ENCODE peak calls at places on chromosomes 16 and 17, in four cellular contexts. K is HepG2, V is K562, D is GM12878. W is an unnamed sample.

GRCh38 chr16:30096105-30096861 is at the start of gene YPEL3:
- DNase-seq in K (peak), V (peak), D (peak), W (peak)

GRCh38 chr17:70405492-70406220 is 236.3 kb downstream of the KCNJ2 start:
- DNase-seq in K (no peak), V (no peak), D (peak), W (no peak)

GRCh38 chr17:41620583-41621434 is 3.6 kb downstream of the KRT17 start:
- DNase-seq in K (no peak), V (no peak), D (no peak), W (no peak)

GRCh38 chr16:51607202-51607756 is 456.2 kb upstream of the SALL1 start:
- DNase-seq in K (no peak), V (no peak), D (no peak), W (no peak)

GRCh38 chr16:85171004-85171808 is 58.9 kb upstream of the CIBAR2 start:
- DNase-seq in K (no peak), V (no peak), D (no peak), W (no peak)

GRCh38 chr16:31253642-31254045 is 6.1 kb upstream of the ITGAM start:
- DNase-seq in K (peak), V (peak), D (no peak), W (no peak)

GRCh38 chr16:53131050-53131362 is 76.2 kb downstream of the CHD9 start:
- DNase-seq in K (no peak), V (no peak), D (no peak), W (no peak)

GRCh38 chr17:80331820-80332219 is 71.2 kb downstream of the RNF213 start:
- DNase-seq in K (no peak), V (no peak), D (no peak), W (no peak)

GRCh38 chr16:3654249-3654991 is at the start of gene DNASE1:
- DNase-seq in K (peak), V (peak), D (peak), W (peak)

GRCh38 chr17:73293480-73293911 is 18.3 kb downstream of the CDC42EP4 start:
- DNase-seq in K (no peak), V (no peak), D (no peak), W (no peak)

GRCh38 chr16:2001456-2002355 is 7.9 kb downstream of the ZNF598 start:
- DNase-seq in K (no peak), V (no peak), D (no peak), W (no peak)

GRCh38 chr16:88455610-88456355 is 2.7 kb downstream of the ZFPM1 start:
- DNase-seq in K (peak), V (peak), D (peak), W (peak)

GRCh38 chr16:16120044-16120381 is 103.3 kb downstream of the ABCC6 start:
- DNase-seq in K (no peak), V (no peak), D (no peak), W (no peak)

GRCh38 chr16:80804061-80804450 is 342 bp downstream of the CDYL2 start:
- DNase-seq in K (peak), V (no peak), D (no peak), W (peak)

GRCh38 chr16:55498101-55498500 is 10.8 kb upstream of the LPCAT2 start:
- DNase-seq in K (no peak), V (no peak), D (no peak), W (no peak)

GRCh38 chr17:49277638-49278037 is 47.1 kb upstream of the PHOSPHO1 start:
- DNase-seq in K (no peak), V (no peak), D (no peak), W (no peak)

GRCh38 chr17:10021239-10021638 is 116.2 kb upstream of the RCVRN start:
- DNase-seq in K (no peak), V (no peak), D (no peak), W (no peak)

GRCh38 chr16:2473999-2474876 is 689 bp upstream of the TBC1D24 start:
- DNase-seq in K (no peak), V (peak), D (no peak), W (peak)

GRCh38 chr16:85253127-85253941 is 141.1 kb upstream of the CIBAR2 start:
- DNase-seq in K (peak), V (peak), D (no peak), W (peak)

GRCh38 chr17:68182940-68183551 is 64.8 kb upstream of the AMZ2 start:
- DNase-seq in K (peak), V (peak), D (no peak), W (peak)

GRCh38 chr17:83202002-83203000 is 122.9 kb downstream of the METRNL start:
- DNase-seq in K (no peak), V (no peak), D (no peak), W (no peak)

DNA sequence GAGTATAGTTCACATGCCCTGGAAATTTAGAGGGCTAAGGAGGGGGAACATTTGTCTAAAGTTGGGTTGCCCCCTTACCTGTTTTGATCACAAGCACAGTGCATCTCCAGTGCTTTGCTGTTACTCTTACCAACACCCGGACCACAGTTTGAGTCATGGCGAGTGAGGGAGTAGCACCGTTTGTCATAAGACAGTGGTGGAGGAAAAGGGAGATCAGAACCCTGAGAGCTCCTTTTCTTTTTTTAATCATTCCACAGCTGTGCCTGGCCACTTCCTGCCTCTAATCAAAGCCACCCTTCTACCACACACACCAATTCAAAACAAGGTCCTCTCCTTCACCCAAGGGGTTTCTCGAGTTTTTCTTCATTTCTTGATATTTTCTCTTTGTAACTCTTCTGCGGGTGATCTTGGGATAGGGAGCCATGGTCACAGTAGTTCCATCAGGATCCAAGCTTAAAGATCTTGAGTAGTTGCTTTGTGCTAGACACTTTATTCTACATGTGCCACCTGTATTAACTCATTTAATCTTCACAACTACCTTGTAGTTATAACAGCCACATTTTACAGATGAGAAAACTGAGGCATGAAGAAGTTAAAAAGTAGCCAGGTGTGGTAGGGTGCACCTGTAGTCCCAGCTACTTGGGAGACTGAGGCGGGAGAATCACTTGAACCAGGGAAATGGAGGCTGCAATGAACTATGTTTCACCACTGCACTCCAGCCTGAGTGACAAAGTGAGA is 5.0 kb upstream of the MYL4 start:
- DNase-seq in K (no peak), V (no peak), D (no peak), W (no peak)
- TF ChIP-seq TAF1 in K (no peak), V (no peak), D (no peak), W (no peak)

DNA sequence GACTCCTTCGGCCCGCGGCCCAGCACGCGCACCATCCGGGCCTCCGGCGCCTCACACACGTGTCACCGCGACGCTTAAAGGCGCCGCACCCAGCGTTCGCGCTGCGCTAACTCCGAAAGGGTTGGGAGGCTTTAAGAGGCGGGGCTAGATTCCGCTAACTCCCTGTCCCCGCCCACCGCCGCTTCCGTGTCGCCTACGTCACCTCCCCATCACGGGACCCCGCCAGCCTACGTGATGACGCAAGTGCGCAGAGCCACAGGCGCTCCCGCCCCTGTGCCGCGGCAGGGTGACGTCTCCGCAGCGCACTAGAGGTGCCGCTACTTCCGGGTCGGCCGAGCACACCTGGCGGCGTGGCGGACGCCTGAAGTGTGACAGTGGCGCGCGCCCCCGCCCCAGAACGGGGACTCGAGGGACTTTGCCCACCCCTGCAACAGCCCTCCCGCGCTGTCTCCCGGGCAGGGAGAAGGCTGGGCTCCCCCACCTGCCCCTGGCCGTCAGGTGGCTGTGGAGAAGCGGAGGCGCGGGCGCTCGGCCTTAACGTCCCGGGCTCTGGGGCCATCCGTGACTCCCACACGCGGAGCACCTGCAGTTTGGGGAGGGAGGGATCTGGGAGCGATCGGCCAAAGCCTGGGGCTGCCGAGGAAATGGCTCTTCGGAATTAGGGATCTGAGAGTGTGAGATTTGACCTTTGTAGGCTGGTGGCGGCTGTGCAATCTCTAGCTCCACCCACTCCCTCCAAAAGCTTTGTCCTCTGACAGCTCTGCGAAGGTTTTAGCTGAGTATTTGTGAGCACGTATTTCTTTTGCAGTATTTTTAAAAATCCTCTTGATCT is at the start of gene USP36:
- DNase-seq in K (peak), V (peak), D (peak), W (peak)
- TF ChIP-seq POLR2A in K (peak), V (peak), D (peak), W (peak)

GRCh38 chr16:35391328-35391727 is 1931.9 kb downstream of the TP53TG3F start:
- DNase-seq in K (peak), V (peak), D (no peak), W (no peak)
- TF ChIP-seq TAF1 in K (no peak), V (no peak), D (no peak), W (no peak)

GRCh38 chr17:81922566-81923301 is 4.8 kb upstream of the SIRT7 start:
- DNase-seq in K (no peak), V (no peak), D (no peak), W (no peak)

GRCh38 chr17:81923302-81924260 is 4.0 kb downstream of the MAFG start:
- DNase-seq in K (no peak), V (peak), D (no peak), W (no peak)

GRCh38 chr17:81921531-81921862 is 3.5 kb upstream of the SIRT7 start:
- DNase-seq in K (no peak), V (no peak), D (no peak), W (no peak)

GRCh38 chr17:81920612-81921530 is 2.9 kb upstream of the SIRT7 start:
- DNase-seq in K (no peak), V (no peak), D (no peak), W (no peak)

DNA sequence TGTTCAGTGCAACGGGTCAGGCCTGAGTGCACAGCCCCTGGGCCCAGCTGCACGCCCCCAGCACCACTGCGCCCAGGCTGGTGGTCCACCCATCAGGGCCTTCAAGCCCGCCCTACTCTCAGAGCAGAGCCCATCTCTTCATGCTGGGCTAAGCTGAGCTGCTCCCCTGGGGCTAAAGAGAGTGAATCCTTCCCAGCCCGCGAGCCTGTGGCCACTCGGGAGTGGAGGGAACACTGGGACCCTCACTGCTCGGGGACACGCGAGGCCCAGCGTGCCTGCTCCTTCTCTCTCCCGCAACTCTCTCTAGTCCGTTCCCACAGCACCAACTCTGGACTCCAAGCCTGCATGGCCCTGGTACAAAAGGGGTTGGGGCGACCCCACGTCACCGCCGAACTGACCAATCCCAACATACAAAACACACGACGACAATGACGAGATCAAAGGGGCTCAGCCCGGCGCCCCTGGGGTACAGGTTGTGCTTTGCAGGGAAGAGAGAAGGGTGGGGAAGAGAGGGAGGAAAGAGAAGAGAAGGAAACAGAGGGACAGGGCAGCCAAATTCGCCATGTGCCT is 4.1 kb upstream of the SIRT7 start:
- DNase-seq in K (no peak), V (no peak), D (no peak), W (no peak)
- TF ChIP-seq POLR2A in K (no peak), V (no peak), D (no peak), W (no peak)

DNA sequence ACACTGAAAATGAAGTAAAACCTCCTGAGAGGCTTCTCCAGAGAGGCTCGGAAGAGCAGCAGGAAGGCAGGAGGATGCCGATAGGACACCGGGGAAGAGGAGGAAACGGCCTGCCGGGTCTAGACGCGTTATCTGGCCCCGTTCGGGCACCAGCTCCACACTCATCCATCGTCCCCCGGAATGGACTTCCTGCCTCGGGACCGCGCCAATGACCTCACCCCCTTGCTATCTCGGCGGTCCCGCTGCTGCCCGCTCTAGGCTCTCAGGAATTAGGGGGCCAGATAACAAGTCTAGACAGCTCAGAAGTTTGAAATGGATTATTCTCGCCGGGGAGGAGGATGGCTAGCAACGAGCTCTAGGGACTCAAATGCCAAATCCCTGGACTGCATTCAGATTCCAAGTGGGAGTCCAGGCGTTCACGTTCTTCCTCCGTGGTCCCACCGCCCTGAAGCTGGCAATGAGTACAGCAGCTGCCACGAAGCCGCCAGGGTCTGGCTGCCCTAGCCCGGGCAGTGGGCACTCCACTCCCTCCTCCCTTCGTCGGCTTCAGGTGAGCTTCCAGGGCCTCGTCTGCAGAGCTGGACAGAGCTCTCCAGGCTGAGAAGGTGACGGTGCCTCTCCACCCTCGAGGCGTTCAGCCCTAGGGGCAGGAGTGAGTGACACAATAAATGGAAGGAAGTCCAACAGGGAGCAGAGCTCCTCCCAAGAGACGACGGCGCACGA is 351.0 kb downstream of the FOXL1 start:
- DNase-seq in K (no peak), V (peak), D (no peak), W (no peak)
- TF ChIP-seq TAF1 in K (no peak), V (no peak), D (no peak), W (no peak)